ENCODE peak calls at places on chromosome 1, in ten cellular contexts. C, F, X, S, P, E, N, M, T and Q are unnamed samples.
A peak's percentile ranks its signal among the peaks of the same experiment; 100 is the strongest.

GRCh38 chr1:204507317-204508105 is 8.7 kb upstream of the MDM4 start:
- DNase-seq in X (no peak), T (no peak), E (peak; percentile 36), C (no peak), P (no peak), F (peak; percentile 44), N (no peak), S (peak; percentile 64), M (no peak), Q (no peak)

GRCh38 chr1:100597069-100597741 is 59.3 kb downstream of the GPR88 start:
- DNase-seq in T (no peak), C (no peak), M (no peak), N (no peak), E (no peak), X (no peak), F (no peak), S (no peak), P (no peak), Q (no peak)

GRCh38 chr1:31795801-31796621 is 19.8 kb downstream of the SPOCD1 start:
- DNase-seq in T (no peak), X (no peak), F (no peak), N (no peak), S (no peak), E (no peak), M (peak; percentile 62), C (no peak), P (no peak), Q (peak; percentile 10)

GRCh38 chr1:80375662-80376061 is 1369.1 kb upstream of the ADGRL4 start:
- DNase-seq in P (no peak), S (no peak), M (no peak), X (no peak), T (no peak), N (no peak), C (no peak), F (no peak), E (no peak), Q (no peak)

GRCh38 chr1:34926156-34926555 is 3.3 kb downstream of the DLGAP3 start:
- DNase-seq in M (no peak), S (no peak), X (no peak), C (no peak), N (no peak), P (no peak), E (no peak), T (no peak), F (no peak), Q (no peak)

GRCh38 chr1:2452583-2453315 is 23.3 kb upstream of the PLCH2 start:
- DNase-seq in N (no peak), P (no peak), C (no peak), M (no peak), X (no peak), E (no peak), T (no peak), F (no peak), S (no peak), Q (no peak)

GRCh38 chr1:245366886-245367285 is 212.1 kb downstream of the KIF26B start:
- DNase-seq in E (no peak), C (no peak), T (no peak), F (no peak), P (no peak), N (no peak), S (no peak), X (no peak), M (no peak), Q (no peak)

GRCh38 chr1:28512058-28512611 is 6.3 kb downstream of the RCC1 start:
- DNase-seq in T (no peak), X (no peak), P (no peak), S (no peak), F (no peak), C (no peak), E (no peak), M (no peak), N (no peak), Q (no peak)

DNA sequence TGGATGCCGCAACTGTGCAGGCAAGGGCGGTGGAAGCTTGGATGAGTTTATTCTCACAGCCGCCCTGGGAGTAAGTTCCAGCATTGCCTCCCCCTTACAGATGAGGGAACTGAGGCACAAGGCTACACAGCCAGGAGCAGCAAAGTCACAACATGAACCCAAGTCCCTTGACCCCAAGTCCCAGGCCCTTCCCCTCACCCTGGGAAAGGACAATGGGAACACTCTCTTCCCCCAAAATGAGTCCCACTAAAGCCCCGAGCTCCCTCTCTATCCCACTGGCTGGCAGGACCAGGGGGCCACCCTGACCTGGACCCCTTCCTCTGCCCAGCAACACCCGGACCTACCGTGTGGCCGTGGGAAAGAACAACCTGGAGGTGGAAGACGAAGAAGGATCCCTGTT is 3.9 kb downstream of the CTRC start:
- DNase-seq in C (no peak), F (no peak), M (no peak), T (no peak), X (no peak), N (no peak), E (no peak), S (no peak), P (no peak), Q (no peak)
- TF ChIP-seq POLR2A in C (no peak), F (no peak), M (no peak), T (no peak), X (no peak), N (no peak), E (no peak), S (no peak), P (no peak), Q (no peak)

GRCh38 chr1:158818991-158819405 is 12.2 kb upstream of the MNDA start:
- DNase-seq in C (no peak), N (no peak), F (no peak), P (no peak), E (peak; percentile 51), X (no peak), T (no peak), M (no peak), S (no peak), Q (no peak)

GRCh38 chr1:158814970-158815369 is 16.2 kb upstream of the MNDA start:
- DNase-seq in E (no peak), P (no peak), X (no peak), C (no peak), T (no peak), N (no peak), F (no peak), M (no peak), S (no peak), Q (no peak)

GRCh38 chr1:158818560-158818959 is 12.6 kb upstream of the MNDA start:
- DNase-seq in S (no peak), F (no peak), E (no peak), X (no peak), T (no peak), N (no peak), P (no peak), C (no peak), M (no peak), Q (no peak)

GRCh38 chr1:158821723-158822122 is 9.4 kb upstream of the MNDA start:
- DNase-seq in M (no peak), P (no peak), T (no peak), C (no peak), N (no peak), F (no peak), S (no peak), E (no peak), X (no peak), Q (no peak)

DNA sequence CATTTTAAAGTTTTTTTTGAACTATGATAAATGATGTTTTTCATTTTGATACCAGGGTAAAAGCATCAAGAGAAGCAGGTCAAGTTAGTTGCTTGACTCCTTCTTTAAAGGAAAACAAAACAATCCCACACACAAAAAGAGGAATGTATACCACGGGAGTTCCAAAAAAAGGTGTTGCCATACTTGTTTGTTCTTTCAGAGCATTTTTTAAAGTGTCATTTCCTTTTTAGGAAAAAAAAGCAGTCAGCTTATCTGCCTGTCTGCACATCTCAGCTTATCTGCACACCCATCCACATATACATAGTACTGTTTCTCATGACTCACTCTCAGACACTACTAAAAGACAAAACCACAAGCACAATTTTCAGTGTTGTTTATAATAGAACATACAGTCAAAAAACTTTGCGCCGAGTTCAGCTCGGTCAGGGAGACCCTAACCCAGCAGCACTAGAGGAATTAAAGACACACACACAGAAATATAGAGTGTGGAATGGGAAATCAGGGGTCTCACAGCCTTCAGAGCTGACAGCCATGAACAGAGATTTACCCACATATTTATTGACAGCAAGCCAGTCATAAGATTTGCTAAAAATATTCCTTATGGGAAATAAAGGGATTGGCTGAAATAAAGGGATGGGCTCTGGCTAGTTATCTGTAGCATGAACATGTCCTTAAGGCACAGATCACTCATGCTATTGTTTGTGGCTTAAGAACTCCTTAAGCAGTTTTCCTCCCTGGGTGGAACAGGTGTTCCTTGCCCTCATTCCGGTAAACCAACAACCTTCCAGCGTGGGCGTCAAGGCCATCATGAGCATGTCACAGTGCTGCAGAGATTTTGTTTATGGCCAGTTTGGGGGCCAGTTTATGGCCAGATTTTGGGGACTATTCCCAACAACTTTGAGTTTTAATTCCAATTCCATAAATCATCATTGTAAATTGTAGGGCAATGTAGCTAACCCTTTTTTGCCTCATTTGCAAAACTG is 11.4 kb upstream of the MNDA start:
- DNase-seq in S (no peak), X (no peak), P (no peak), N (no peak), T (no peak), M (no peak), C (no peak), E (no peak), F (no peak), Q (no peak)
- TF ChIP-seq POLR2A in S (no peak), X (no peak), P (no peak), N (no peak), T (no peak), M (no peak), C (no peak), E (no peak), F (no peak), Q (no peak)

DNA sequence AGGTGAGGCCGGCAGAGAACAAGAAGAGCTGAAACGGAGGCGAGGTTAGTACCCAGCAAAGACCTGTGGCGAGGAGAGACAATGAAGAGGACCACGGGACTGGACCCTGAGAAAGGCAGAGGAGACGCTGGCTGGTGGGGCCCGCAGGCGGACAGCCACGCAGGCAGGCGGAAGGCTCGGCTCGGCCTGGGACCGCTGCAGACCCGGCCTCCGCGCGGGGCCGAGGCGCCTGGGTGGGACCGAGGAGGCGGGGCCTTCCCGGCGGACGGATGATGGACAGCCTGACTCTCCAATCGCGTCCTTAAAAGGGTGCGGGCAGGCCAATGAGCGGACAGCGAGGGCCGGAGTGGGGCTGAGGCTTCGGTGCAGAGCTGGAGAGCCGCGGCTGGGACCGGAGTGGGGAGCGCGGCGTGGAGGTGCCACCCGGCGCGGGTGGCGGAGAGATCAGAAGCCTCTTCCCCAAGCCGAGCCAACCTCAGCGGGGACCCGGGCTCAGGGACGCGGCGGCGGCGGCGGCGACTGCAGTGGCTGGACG is at the start of gene MPZL1:
- DNase-seq in M (peak; percentile 97), T (peak; percentile 97), C (peak; percentile 95), E (peak; percentile 96), N (peak; percentile 99), F (peak; percentile 97), X (peak; percentile 95), P (no peak), S (peak; percentile 85), Q (peak; percentile 98)
- TF ChIP-seq POLR2A in M (no peak), T (peak; percentile 86), C (no peak), E (peak; percentile 89), N (peak; percentile 71), F (peak; percentile 79), X (no peak), P (peak; percentile 91), S (peak; percentile 47), Q (peak; percentile 77)

DNA sequence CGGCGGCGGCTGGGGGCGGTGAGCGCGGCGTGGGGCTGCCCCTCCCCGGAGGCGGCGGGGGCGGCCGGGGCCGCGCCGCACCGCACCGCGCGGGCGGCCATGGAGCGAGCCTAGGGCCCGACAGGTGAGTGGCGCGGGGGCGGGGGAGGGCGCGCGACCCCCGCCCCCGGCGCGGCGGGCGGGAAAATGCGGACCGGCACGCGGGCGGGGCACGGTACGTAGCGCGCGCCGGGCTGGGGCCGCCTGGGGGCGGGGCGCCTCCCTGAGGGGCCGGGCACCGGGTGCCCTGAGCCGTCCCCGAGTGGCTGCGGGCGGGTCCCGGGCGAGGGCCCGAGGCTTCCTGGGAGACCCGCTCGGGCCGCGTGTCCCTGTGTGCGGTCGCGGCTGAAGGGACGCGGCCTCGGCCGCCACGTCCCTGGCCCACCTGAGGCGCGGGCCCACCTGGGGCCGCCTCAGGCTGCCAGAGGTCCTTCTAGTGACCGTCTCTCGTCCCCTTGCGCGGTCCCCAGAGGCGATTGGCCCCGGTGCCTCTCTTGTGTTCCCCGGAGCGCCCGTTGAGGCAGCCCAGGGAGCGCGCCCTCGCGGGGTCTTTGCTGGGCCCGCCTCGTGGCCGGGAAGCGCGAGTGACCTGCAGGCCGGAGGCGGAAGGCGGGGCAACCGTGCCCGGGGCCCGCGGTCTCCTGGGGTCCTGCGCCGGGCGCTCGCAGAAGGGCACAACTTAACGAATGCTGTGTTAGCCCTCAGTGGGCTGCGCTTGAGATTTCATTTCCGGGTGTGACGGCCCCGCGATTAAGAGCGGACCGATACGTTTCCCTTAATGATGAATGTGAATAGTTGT is 500 bp downstream of the FAM20B start:
- DNase-seq in M (peak; percentile 96), X (peak; percentile 52), S (peak; percentile 58), C (peak; percentile 63), N (no peak), F (peak; percentile 77), P (no peak), E (peak; percentile 38), T (peak; percentile 63), Q (peak; percentile 87)
- TF ChIP-seq POLR2A in M (peak; percentile 44), X (no peak), S (peak; percentile 86), C (no peak), N (peak; percentile 27), F (peak; percentile 85), P (no peak), E (peak; percentile 46), T (peak; percentile 63), Q (peak; percentile 88)